ENCODE peak calls at places on chromosomes 4 and X, in six cellular contexts. One of them, this sample, is unnamed.
A peak's percentile ranks its signal among the peaks of the same experiment; 100 is the strongest.

GRCh38 chr4:56388311-56388710 is 1.0 kb upstream of the AASDH start:
- DNase-seq in GM23248: peak; percentile 39
- DNase-seq in fibroblast of lung: no peak
- DNase-seq in tibial artery: no peak
- DNase-seq in right cardiac atrium: no peak
- DNase-seq in pancreas: no peak
- DNase-seq in this sample: no peak

GRCh38 chr4:30535255-30535654 is 184.9 kb upstream of the PCDH7 start:
- DNase-seq in pancreas: no peak
- DNase-seq in fibroblast of lung: peak; percentile 28
- DNase-seq in tibial artery: no peak
- DNase-seq in GM23248: no peak
- DNase-seq in right cardiac atrium: no peak
- DNase-seq in this sample: no peak

GRCh38 chr4:66840178-66840577 is 705.1 kb downstream of the CENPC start:
- DNase-seq in fibroblast of lung: no peak
- DNase-seq in pancreas: no peak
- DNase-seq in GM23248: no peak
- DNase-seq in right cardiac atrium: no peak
- DNase-seq in tibial artery: no peak
- DNase-seq in this sample: no peak

GRCh38 chr4:185039508-185040273 is 21.4 kb downstream of the HELT start:
- DNase-seq in right cardiac atrium: no peak
- DNase-seq in fibroblast of lung: peak; percentile 86
- DNase-seq in GM23248: peak; percentile 74
- DNase-seq in tibial artery: peak; percentile 41
- DNase-seq in pancreas: peak; percentile 70
- DNase-seq in this sample: peak; percentile 81

GRCh38 chr4:72886602-72887001 is 182.9 kb downstream of the COX18 start:
- DNase-seq in tibial artery: no peak
- DNase-seq in pancreas: no peak
- DNase-seq in right cardiac atrium: no peak
- DNase-seq in GM23248: peak; percentile 34
- DNase-seq in fibroblast of lung: peak; percentile 10
- DNase-seq in this sample: no peak

GRCh38 chrX:150361070-150361776 is 1.9 kb upstream of the MAMLD1 start:
- DNase-seq in right cardiac atrium: no peak
- DNase-seq in pancreas: peak; percentile 22
- DNase-seq in tibial artery: no peak
- DNase-seq in GM23248: peak; percentile 16
- DNase-seq in fibroblast of lung: peak; percentile 35
- DNase-seq in this sample: no peak

GRCh38 chr4:69823481-69824186 is 36.3 kb downstream of the SULT1E1 start:
- DNase-seq in fibroblast of lung: peak; percentile 61
- DNase-seq in GM23248: peak; percentile 63
- DNase-seq in pancreas: peak; percentile 61
- DNase-seq in right cardiac atrium: no peak
- DNase-seq in tibial artery: no peak
- DNase-seq in this sample: no peak

GRCh38 chr4:168612435-168613139 is 115.7 kb downstream of the PALLD start:
- DNase-seq in pancreas: no peak
- DNase-seq in GM23248: peak; percentile 85
- DNase-seq in right cardiac atrium: no peak
- DNase-seq in fibroblast of lung: peak; percentile 63
- DNase-seq in tibial artery: no peak
- DNase-seq in this sample: peak; percentile 65

GRCh38 chr4:3340703-3341088 is 47.9 kb downstream of the RGS12 start:
- DNase-seq in GM23248: no peak
- DNase-seq in pancreas: peak; percentile 89
- DNase-seq in fibroblast of lung: no peak
- DNase-seq in tibial artery: no peak
- DNase-seq in right cardiac atrium: no peak
- DNase-seq in this sample: no peak

GRCh38 chrX:49912866-49913265 is 9.5 kb upstream of the CLCN5 start:
- DNase-seq in pancreas: no peak
- DNase-seq in tibial artery: no peak
- DNase-seq in right cardiac atrium: no peak
- DNase-seq in GM23248: no peak
- DNase-seq in fibroblast of lung: no peak
- DNase-seq in this sample: no peak

GRCh38 chrX:49915352-49916222 is 6.8 kb upstream of the CLCN5 start:
- DNase-seq in fibroblast of lung: peak; percentile 70
- DNase-seq in right cardiac atrium: no peak
- DNase-seq in pancreas: peak; percentile 47
- DNase-seq in tibial artery: peak; percentile 41
- DNase-seq in GM23248: peak; percentile 61
- DNase-seq in this sample: peak; percentile 90

GRCh38 chrX:49912086-49912485 is 10.3 kb upstream of the CLCN5 start:
- DNase-seq in fibroblast of lung: no peak
- DNase-seq in GM23248: no peak
- DNase-seq in right cardiac atrium: no peak
- DNase-seq in tibial artery: no peak
- DNase-seq in pancreas: no peak
- DNase-seq in this sample: no peak

DNA sequence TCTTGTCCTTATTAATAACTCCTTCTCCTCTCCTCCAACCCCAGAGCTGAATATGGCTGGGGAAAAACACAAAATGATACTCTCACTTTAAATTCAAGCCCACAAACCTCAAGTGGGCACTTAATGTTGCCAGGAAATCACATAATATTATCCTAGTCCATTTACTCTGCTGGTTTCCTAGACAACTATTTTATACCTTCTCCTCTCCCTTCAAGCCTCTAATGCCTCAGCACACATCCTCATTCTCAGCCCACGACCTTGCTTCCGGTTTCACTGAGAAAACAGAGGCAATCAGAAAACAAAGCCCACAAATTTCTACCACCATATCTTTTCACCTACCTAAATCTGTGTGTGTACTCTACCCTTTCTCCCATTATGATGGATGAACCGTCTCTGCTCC is 12.1 kb upstream of the CLCN5 start:
- DNase-seq in pancreas: no peak
- DNase-seq in right cardiac atrium: no peak
- DNase-seq in tibial artery: no peak
- DNase-seq in GM23248: no peak
- DNase-seq in fibroblast of lung: no peak
- DNase-seq in this sample: no peak
- H3K4me1 ChIP-seq in pancreas: no peaks in the 10 kb centered on the region
- H3K4me1 ChIP-seq in right cardiac atrium: no peaks in the 10 kb centered on the region
- H3K4me1 ChIP-seq in tibial artery: no peaks in the 10 kb centered on the region
- H3K4me1 ChIP-seq in GM23248: no peaks in the 10 kb centered on the region
- H3K4me1 ChIP-seq in fibroblast of lung: no peaks in the 10 kb centered on the region
- H3K4me1 ChIP-seq in this sample: no peaks in the 10 kb centered on the region

GRCh38 chr4:112453321-112453720 is 62.7 kb downstream of the NEUROG2 start:
- DNase-seq in fibroblast of lung: no peak
- DNase-seq in pancreas: no peak
- DNase-seq in right cardiac atrium: no peak
- DNase-seq in GM23248: no peak
- DNase-seq in tibial artery: no peak
- DNase-seq in this sample: no peak
- H3K4me1 ChIP-seq in fibroblast of lung: no peaks in the 10 kb centered on the region
- H3K4me1 ChIP-seq in pancreas: no peaks in the 10 kb centered on the region
- H3K4me1 ChIP-seq in right cardiac atrium: no peaks in the 10 kb centered on the region
- H3K4me1 ChIP-seq in GM23248: no peaks in the 10 kb centered on the region
- H3K4me1 ChIP-seq in tibial artery: no peaks in the 10 kb centered on the region
- H3K4me1 ChIP-seq in this sample: no peaks in the 10 kb centered on the region

GRCh38 chr4:20760053-20760452 is 59.8 kb downstream of the PACRGL start:
- DNase-seq in GM23248: peak; percentile 25
- DNase-seq in tibial artery: no peak
- DNase-seq in right cardiac atrium: no peak
- DNase-seq in pancreas: no peak
- DNase-seq in fibroblast of lung: peak; percentile 6
- DNase-seq in this sample: no peak
- H3K4me1 ChIP-seq in GM23248: no peaks in the 10 kb centered on the region
- H3K4me1 ChIP-seq in tibial artery: no peaks in the 10 kb centered on the region
- H3K4me1 ChIP-seq in right cardiac atrium: no peaks in the 10 kb centered on the region
- H3K4me1 ChIP-seq in pancreas: no peaks in the 10 kb centered on the region
- H3K4me1 ChIP-seq in fibroblast of lung: no peaks in the 10 kb centered on the region
- H3K4me1 ChIP-seq in this sample: no peaks in the 10 kb centered on the region

DNA sequence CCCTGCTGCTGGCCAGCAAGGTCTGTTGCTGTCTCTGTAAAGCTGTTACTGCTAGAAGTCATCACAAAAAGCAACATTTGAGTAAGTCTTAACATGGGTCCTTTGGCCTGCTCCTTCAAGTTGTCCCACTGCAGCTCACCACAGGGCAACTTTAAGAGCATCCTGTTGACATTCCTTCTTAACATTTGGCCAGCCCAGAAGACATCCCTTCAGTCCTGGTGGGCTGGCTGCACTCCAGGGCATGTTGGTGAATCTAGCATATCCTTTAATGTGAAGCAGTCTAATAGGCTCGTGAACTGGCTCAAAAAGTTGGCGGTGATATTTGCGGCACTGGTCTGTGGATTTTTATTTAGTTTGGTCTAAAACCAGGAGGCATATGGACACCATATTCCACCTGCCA is 92.2 kb upstream of the MAML3 start:
- DNase-seq in pancreas: no peak
- DNase-seq in tibial artery: no peak
- DNase-seq in fibroblast of lung: no peak
- DNase-seq in right cardiac atrium: no peak
- DNase-seq in GM23248: no peak
- DNase-seq in this sample: no peak
- H3K4me1 ChIP-seq in pancreas: peaks cover 6% of the 10 kb centered on the region
- H3K4me1 ChIP-seq in tibial artery: peaks cover 7% of the 10 kb centered on the region
- H3K4me1 ChIP-seq in fibroblast of lung: no peaks in the 10 kb centered on the region
- H3K4me1 ChIP-seq in right cardiac atrium: no peaks in the 10 kb centered on the region
- H3K4me1 ChIP-seq in GM23248: no peaks in the 10 kb centered on the region
- H3K4me1 ChIP-seq in this sample: no peaks in the 10 kb centered on the region

This sample was measured in osteoblast.